ENCODE peak calls at places on chromosomes 12 and 14, in five cellular contexts. A is psoas muscle; H is naive thymus-derived CD4-positive, alpha-beta T cell; I is pancreas; V is CD4-positive, alpha-beta memory T cell. T is an unnamed sample.

GRCh38 chr14:74543771-74544170 is 50.2 kb downstream of the ISCA2 start:
- DNase-seq in A (no peak), H (no peak), I (no peak), V (no peak), T (no peak)

GRCh38 chr14:23602181-23603095 is 23.8 kb upstream of the JPH4 start:
- DNase-seq in A (no peak), H (no peak), I (no peak), V (no peak), T (no peak)

GRCh38 chr12:47282206-47282605 is 202.4 kb upstream of the AMIGO2 start:
- DNase-seq in A (no peak), H (no peak), I (no peak), V (no peak), T (no peak)

GRCh38 chr14:105088812-105089745 is 23.8 kb upstream of the GPR132 start:
- DNase-seq in A (no peak), H (no peak), I (peak; percentile 14), V (no peak), T (no peak)

GRCh38 chr14:51041117-51041531 is 53.8 kb downstream of the TRIM9 start:
- DNase-seq in A (no peak), H (no peak), I (no peak), V (no peak), T (no peak)

GRCh38 chr14:77123381-77124344 is 17.9 kb downstream of the ZDHHC22 start:
- DNase-seq in A (peak; percentile 69), H (no peak), I (peak; percentile 92), V (no peak), T (no peak)

GRCh38 chr14:89550761-89551283 is 133.8 kb upstream of the FOXN3 start:
- DNase-seq in A (no peak), H (no peak), I (no peak), V (no peak), T (no peak)

GRCh38 chr12:100127766-100128508 is 14.7 kb downstream of the BLTP3B start:
- DNase-seq in A (no peak), H (no peak), I (no peak), V (no peak), T (no peak)

GRCh38 chr12:76535170-76535569 is 24.4 kb downstream of the OSBPL8 start:
- DNase-seq in A (no peak), H (no peak), I (no peak), V (no peak), T (no peak)

GRCh38 chr12:607541-608001 is 55.7 kb downstream of the NINJ2 start:
- DNase-seq in A (peak; percentile 61), H (no peak), I (no peak), V (no peak), T (no peak)

GRCh38 chr14:40164083-40164482 is 731.9 kb upstream of the FBXO33 start:
- DNase-seq in A (no peak), H (no peak), I (no peak), V (no peak), T (no peak)

GRCh38 chr12:59403259-59403932 is 192.4 kb upstream of the SLC16A7 start:
- DNase-seq in A (no peak), H (peak; percentile 13), I (peak; percentile 24), V (peak; percentile 37), T (no peak)

GRCh38 chr12:70083677-70084020 is 159.6 kb upstream of the CNOT2 start:
- DNase-seq in A (no peak), H (no peak), I (no peak), V (no peak), T (no peak)

GRCh38 chr12:118689793-118690192 is 291.5 kb upstream of the SRRM4 start:
- DNase-seq in A (no peak), H (no peak), I (no peak), V (no peak), T (no peak)

GRCh38 chr14:75150150-75150549 is 23.3 kb upstream of the NEK9 start:
- DNase-seq in A (no peak), H (no peak), I (no peak), V (no peak), T (no peak)

GRCh38 chr12:127980585-127980984 is 286.4 kb upstream of the TMEM132C start:
- DNase-seq in A (no peak), H (no peak), I (no peak), V (no peak), T (no peak)

GRCh38 chr14:24395609-24396580 is 2.9 kb upstream of the NYNRIN start:
- DNase-seq in A (no peak), H (no peak), I (no peak), V (no peak), T (no peak)

GRCh38 chr12:98594050-98594853 is 766 bp downstream of the SLC25A3 start:
- DNase-seq in A (peak; percentile 81), H (no peak), I (peak; percentile 41), V (no peak), T (no peak)

GRCh38 chr12:114665411-114666181 is 18.4 kb downstream of the TBX3 start:
- DNase-seq in A (no peak), H (no peak), I (no peak), V (no peak), T (no peak)

GRCh38 chr14:58805057-58805456 is 167.3 kb downstream of the DACT1 start:
- DNase-seq in A (no peak), H (no peak), I (no peak), V (no peak), T (no peak)

GRCh38 chr12:32159925-32160324 is 53.3 kb downstream of the BICD1 start:
- DNase-seq in A (no peak), H (no peak), I (no peak), V (no peak), T (no peak)

GRCh38 chr12:104627975-104628322 is 171.2 kb downstream of the CHST11 start:
- DNase-seq in A (no peak), H (no peak), I (no peak), V (no peak), T (no peak)

GRCh38 chr12:108326254-108326750 is 12.8 kb downstream of the CMKLR1 start:
- DNase-seq in A (no peak), H (no peak), I (no peak), V (no peak), T (no peak)

GRCh38 chr14:73461478-73462077 is 3.2 kb upstream of the NUMB start:
- DNase-seq in A (no peak), H (no peak), I (no peak), V (no peak), T (no peak)

GRCh38 chr12:42854826-42855225 is 265.3 kb upstream of the PRICKLE1 start:
- DNase-seq in A (no peak), H (no peak), I (no peak), V (no peak), T (no peak)

GRCh38 chr12:47078733-47079364 is 572 bp upstream of the PCED1B start:
- DNase-seq in A (no peak), H (peak; percentile 45), I (peak; percentile 58), V (peak; percentile 21), T (peak; percentile 22)

GRCh38 chr12:10634427-10634826 is 21.0 kb upstream of the MAGOHB start:
- DNase-seq in A (no peak), H (no peak), I (no peak), V (no peak), T (no peak)

GRCh38 chr12:110563702-110564470 is 19.2 kb downstream of the PPTC7 start:
- DNase-seq in A (no peak), H (no peak), I (no peak), V (no peak), T (no peak)

GRCh38 chr12:109738878-109739665 is 25.4 kb downstream of the FAM222A start:
- DNase-seq in A (peak; percentile 41), H (no peak), I (peak; percentile 8), V (no peak), T (no peak)

GRCh38 chr12:121237415-121237814 is 27.5 kb downstream of the P2RX4 start:
- DNase-seq in A (peak; percentile 6), H (no peak), I (peak; percentile 88), V (no peak), T (no peak)

GRCh38 chr14:51328089-51328941 is 88.3 kb downstream of the TMX1 start:
- DNase-seq in A (no peak), H (no peak), I (no peak), V (no peak), T (no peak)

GRCh38 chr12:12788131-12788530 is 2.7 kb downstream of the APOLD1 start:
- DNase-seq in A (no peak), H (no peak), I (no peak), V (no peak), T (no peak)
- H3K4me3 ChIP-seq in A (peak overlapping the region; percentile 92), H (no peak overlapping the region), I (no peak overlapping the region), V (no peak overlapping the region), T (no peak overlapping the region)

GRCh38 chr14:103745424-103745823 is 29.8 kb downstream of the ZFYVE21 start:
- DNase-seq in A (no peak), H (no peak), I (no peak), V (no peak), T (no peak)
- H3K27ac ChIP-seq in A (no peak overlapping the region), H (no peak overlapping the region), I (no peak overlapping the region), V (no peak overlapping the region), T (no peak overlapping the region)

GRCh38 chr12:53664191-53664590 is 11.7 kb downstream of the ATP5MC2 start:
- DNase-seq in A (no peak), H (no peak), I (no peak), V (no peak), T (no peak)

GRCh38 chr12:53659011-53659551 is 16.8 kb downstream of the ATP5MC2 start:
- DNase-seq in A (no peak), H (no peak), I (peak; percentile 84), V (no peak), T (no peak)

GRCh38 chr12:53659609-53660008 is 16.3 kb downstream of the ATP5MC2 start:
- DNase-seq in A (no peak), H (no peak), I (no peak), V (no peak), T (no peak)

GRCh38 chr12:53657041-53657440 is 18.8 kb downstream of the ATP5MC2 start:
- DNase-seq in A (no peak), H (no peak), I (no peak), V (no peak), T (no peak)

DNA sequence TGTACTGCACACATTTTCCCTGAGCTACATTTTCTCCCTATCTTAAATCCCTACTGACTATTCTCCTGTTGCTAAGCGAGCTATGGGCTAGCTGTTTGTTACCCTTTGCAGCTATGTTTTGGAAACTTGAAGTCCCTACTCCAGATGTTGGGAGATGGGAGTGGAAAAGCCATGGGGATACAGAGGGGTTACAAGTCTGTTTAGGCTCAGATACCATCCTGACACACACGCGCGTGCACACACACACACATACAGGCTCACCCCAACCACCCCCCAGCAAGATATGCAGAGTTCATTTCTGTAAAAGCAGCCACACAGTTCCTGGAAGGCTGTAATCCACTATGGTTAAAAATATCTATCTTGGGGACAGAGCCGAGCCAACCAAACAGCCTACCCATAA is 15.8 kb downstream of the ATP5MC2 start:
- DNase-seq in A (no peak), H (no peak), I (no peak), V (no peak), T (no peak)
- H3K4me3 ChIP-seq in A (peak overlapping the region; percentile 32), H (no peak overlapping the region), I (no peak overlapping the region), V (no peak overlapping the region), T (no peak overlapping the region)

GRCh38 chr12:93244514-93245077 is 133.1 kb upstream of the NUDT4 start:
- DNase-seq in A (no peak), H (no peak), I (no peak), V (no peak), T (no peak)

GRCh38 chr12:93242154-93242958 is 135.4 kb upstream of the NUDT4 start:
- DNase-seq in A (no peak), H (no peak), I (no peak), V (no peak), T (no peak)

GRCh38 chr12:93245543-93245942 is 132.2 kb upstream of the NUDT4 start:
- DNase-seq in A (no peak), H (peak; percentile 56), I (no peak), V (peak; percentile 10), T (peak; percentile 14)

GRCh38 chr12:93243382-93243688 is 134.4 kb upstream of the NUDT4 start:
- DNase-seq in A (no peak), H (no peak), I (no peak), V (no peak), T (no peak)

GRCh38 chr12:93243689-93244513 is 133.8 kb upstream of the NUDT4 start:
- DNase-seq in A (no peak), H (peak; percentile 22), I (no peak), V (peak; percentile 9), T (no peak)
- H3K27ac ChIP-seq in A (peak overlapping the region; percentile 56), H (peak overlapping the region; percentile 46), I (no peak overlapping the region), V (no peak overlapping the region), T (peak overlapping the region; percentile 5)

T was measured in CD8-positive, alpha-beta T cell.